ENCODE peak calls at places on chromosome 17, in four cellular contexts. E is mucosa of descending colon, Q is RWPE1, V is Calu3. O is an unnamed sample.

GRCh38 chr17:6666557-6666956 is 15.0 kb downstream of the C17orf100 start:
- DNase-seq in E (no peak), Q (no peak), V (no peak), O (no peak)

GRCh38 chr17:4834621-4835020 is 1.5 kb downstream of the MINK1 start:
- DNase-seq in E (peak), Q (no peak), V (peak), O (no peak)

GRCh38 chr17:51372345-51373004 is 112.1 kb downstream of the UTP18 start:
- DNase-seq in E (peak), Q (peak), V (peak), O (no peak)

GRCh38 chr17:65558683-65559311 is 2.7 kb downstream of the AXIN2 start:
- DNase-seq in E (peak), Q (no peak), V (no peak), O (no peak)

GRCh38 chr17:78358538-78359215 is 1.2 kb downstream of the SOCS3 start:
- DNase-seq in E (peak), Q (no peak), V (no peak), O (no peak)

GRCh38 chr17:77959926-77960521 is 1.5 kb downstream of the TNRC6C start:
- DNase-seq in E (peak), Q (peak), V (no peak), O (no peak)

GRCh38 chr17:60524463-60525346 is 1.3 kb downstream of the APPBP2 start:
- DNase-seq in E (no peak), Q (no peak), V (no peak), O (no peak)

GRCh38 chr17:65684631-65685030 is 123.2 kb upstream of the AXIN2 start:
- DNase-seq in E (no peak), Q (no peak), V (no peak), O (no peak)

GRCh38 chr17:83010323-83011200 is 68.8 kb upstream of the METRNL start:
- DNase-seq in E (no peak), Q (no peak), V (no peak), O (no peak)

GRCh38 chr17:41520821-41521521 is 2.3 kb upstream of the KRT15 start:
- DNase-seq in E (peak), Q (peak), V (peak), O (no peak)

GRCh38 chr17:20184977-20185619 is 175.9 kb downstream of the SPECC1 start:
- DNase-seq in E (no peak), Q (no peak), V (no peak), O (no peak)

GRCh38 chr17:43831633-43832032 is 1.3 kb downstream of the MPP3 start:
- DNase-seq in E (no peak), Q (no peak), V (no peak), O (no peak)

GRCh38 chr17:81233316-81233715 is 5.5 kb downstream of the TEPSIN start:
- DNase-seq in E (no peak), Q (no peak), V (no peak), O (no peak)

GRCh38 chr17:21678451-21679081 is 13.8 kb upstream of the KCNJ18 start:
- DNase-seq in E (peak), Q (no peak), V (no peak), O (no peak)

GRCh38 chr17:76000016-76000754 is 470 bp upstream of the CDK3 start:
- DNase-seq in E (peak), Q (no peak), V (peak), O (peak)

GRCh38 chr17:53749178-53749577 is 73.5 kb upstream of the KIF2B start:
- DNase-seq in E (no peak), Q (peak), V (peak), O (no peak)

GRCh38 chr17:44979426-44980273 is 11.5 kb upstream of the C1QL1 start:
- DNase-seq in E (peak), Q (no peak), V (no peak), O (no peak)

GRCh38 chr17:9241371-9241712 is 220.0 kb downstream of the NTN1 start:
- DNase-seq in E (peak), Q (no peak), V (no peak), O (no peak)

GRCh38 chr17:83199500-83200201 is 120.2 kb downstream of the METRNL start:
- DNase-seq in E (peak), Q (no peak), V (no peak), O (peak)

GRCh38 chr17:75765981-75766380 is 989 bp upstream of the GALK1 start:
- DNase-seq in E (no peak), Q (no peak), V (no peak), O (no peak)

GRCh38 chr17:54967621-54968258 is 714 bp downstream of the COX11 start:
- DNase-seq in E (peak), Q (peak), V (peak), O (no peak)

GRCh38 chr17:40025991-40026815 is 11.0 kb downstream of the CSF3 start:
- DNase-seq in E (no peak), Q (no peak), V (peak), O (no peak)

GRCh38 chr17:36001862-36002603 is 680 bp upstream of the CCL15 start:
- DNase-seq in E (peak), Q (no peak), V (peak), O (no peak)

GRCh38 chr17:13272296-13272695 is 254.5 kb upstream of the ELAC2 start:
- DNase-seq in E (no peak), Q (no peak), V (no peak), O (no peak)

GRCh38 chr17:38654411-38655398 is 20.1 kb downstream of the EPOP start:
- DNase-seq in E (no peak), Q (no peak), V (no peak), O (no peak)

GRCh38 chr17:76411247-76411646 is 26.8 kb downstream of the SPHK1 start:
- DNase-seq in E (no peak), Q (no peak), V (no peak), O (no peak)

GRCh38 chr17:2057714-2058520 is 3.0 kb downstream of the HIC1 start:
- DNase-seq in E (no peak), Q (no peak), V (no peak), O (no peak)

GRCh38 chr17:43917348-43918025 is 10.2 kb upstream of the MPP2 start:
- DNase-seq in E (peak), Q (no peak), V (no peak), O (no peak)

GRCh38 chr17:37747222-37747621 is 2.4 kb upstream of the HNF1B start:
- DNase-seq in E (no peak), Q (no peak), V (no peak), O (no peak)

GRCh38 chr17:40122944-40123810 is 1.4 kb downstream of the MSL1 start:
- DNase-seq in E (peak), Q (peak), V (peak), O (no peak)

GRCh38 chr17:8380049-8380448 is 2.9 kb downstream of the RPL26 start:
- DNase-seq in E (no peak), Q (no peak), V (no peak), O (no peak)

GRCh38 chr17:76997981-76998531 is 129.9 kb downstream of the MGAT5B start:
- DNase-seq in E (peak), Q (no peak), V (no peak), O (no peak)

GRCh38 chr17:66691644-66692500 is 143.0 kb upstream of the CACNG5 start:
- DNase-seq in E (peak), Q (no peak), V (no peak), O (no peak)

GRCh38 chr17:61414141-61414935 is 14.7 kb downstream of the TBX2 start:
- DNase-seq in E (no peak), Q (no peak), V (no peak), O (no peak)

DNA sequence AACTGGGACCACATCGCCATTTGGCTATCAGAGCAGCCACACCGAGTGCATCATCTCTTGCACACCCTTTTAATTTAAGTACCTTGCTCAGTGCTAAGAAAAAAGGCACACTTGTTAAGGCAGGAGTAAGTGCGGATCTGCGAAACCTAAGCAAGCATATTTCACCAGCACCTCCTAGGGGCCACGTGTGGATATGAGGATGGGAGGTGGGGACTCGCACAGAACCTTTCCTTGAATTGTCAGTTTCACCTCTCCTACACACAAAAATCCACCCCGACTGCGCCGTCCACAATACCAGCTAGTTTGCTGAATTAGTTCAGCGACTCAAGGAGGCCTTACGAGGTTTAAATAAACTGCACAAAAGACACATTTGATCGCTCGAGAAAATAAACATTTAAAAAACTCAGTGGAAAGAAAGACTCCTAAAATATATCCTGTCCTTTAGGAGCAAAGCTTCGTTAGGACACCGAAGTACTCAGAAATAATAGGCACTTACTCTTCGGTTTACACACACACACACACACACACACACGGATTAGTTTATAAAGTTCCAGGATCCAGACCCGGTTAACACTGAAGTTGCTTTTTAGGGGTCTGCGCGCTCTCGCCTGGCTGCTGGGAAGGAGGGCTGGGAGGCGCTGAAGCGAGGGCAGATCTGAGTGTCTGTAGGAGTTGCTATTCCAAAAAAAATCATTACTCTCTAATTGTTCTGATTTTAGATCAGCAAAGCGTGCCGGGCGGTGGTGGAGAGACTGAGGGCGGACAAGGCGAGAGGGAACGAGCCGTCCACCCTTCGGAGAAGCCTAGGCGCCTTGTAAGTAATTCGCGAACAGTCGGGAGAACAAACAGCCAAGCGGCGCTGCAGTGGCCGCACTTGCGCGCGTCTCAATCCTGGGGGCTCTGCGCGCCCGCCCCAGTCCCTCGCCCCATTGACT is 1.0 kb upstream of the KCNJ2 start:
- DNase-seq in E (peak), Q (no peak), V (peak), O (no peak)
- TF ChIP-seq CTCF in E (peak), Q (peak), V (no peak), O (no peak)

GRCh38 chr17:58092797-58093385 is 9.7 kb downstream of the DYNLL2 start:
- DNase-seq in E (no peak), Q (peak), V (no peak), O (no peak)

GRCh38 chr17:58097384-58098088 is 14.3 kb downstream of the DYNLL2 start:
- DNase-seq in E (no peak), Q (no peak), V (no peak), O (no peak)

GRCh38 chr17:58100506-58100905 is 17.3 kb downstream of the DYNLL2 start:
- DNase-seq in E (no peak), Q (no peak), V (no peak), O (no peak)

GRCh38 chr17:58094118-58094517 is 10.9 kb downstream of the DYNLL2 start:
- DNase-seq in E (no peak), Q (no peak), V (no peak), O (no peak)

GRCh38 chr17:58096892-58097291 is 13.7 kb downstream of the DYNLL2 start:
- DNase-seq in E (no peak), Q (no peak), V (no peak), O (no peak)
- TF ChIP-seq CTCF in E (no peak), Q (no peak), V (no peak), O (no peak)

DNA sequence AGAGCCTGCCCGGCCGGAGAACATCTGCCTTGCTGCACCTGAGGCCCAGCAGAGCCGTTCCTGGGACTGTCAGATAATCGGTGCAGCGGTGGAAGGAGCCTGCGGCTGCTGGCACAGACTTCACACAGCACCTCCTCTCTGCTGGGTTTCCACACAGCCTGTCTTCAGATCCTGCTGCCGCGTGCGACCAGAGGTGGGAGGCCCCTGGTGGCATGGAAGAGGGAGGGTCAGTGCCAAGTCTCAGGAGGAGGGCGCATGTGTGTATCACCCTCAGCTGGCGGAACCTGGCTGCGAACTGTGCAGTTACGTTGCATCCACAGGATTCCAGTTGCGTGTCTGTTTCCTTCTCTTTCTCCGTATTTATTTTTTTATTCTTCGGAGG is 3.3 kb downstream of the CDK5R1 start:
- DNase-seq in E (no peak), Q (no peak), V (no peak), O (no peak)
- TF ChIP-seq CTCF in E (no peak), Q (no peak), V (no peak), O (no peak)

GRCh38 chr17:28370035-28370743 is at the start of gene VTN:
- DNase-seq in E (no peak), Q (no peak), V (peak), O (no peak)

GRCh38 chr17:28372945-28373274 is 1.4 kb downstream of the SARM1 start:
- DNase-seq in E (no peak), Q (no peak), V (no peak), O (no peak)

GRCh38 chr17:28370744-28371103 is 617 bp upstream of the VTN start:
- DNase-seq in E (no peak), Q (no peak), V (no peak), O (no peak)

GRCh38 chr17:28371245-28372202 is at the start of gene SARM1:
- DNase-seq in E (peak), Q (peak), V (peak), O (peak)

DNA sequence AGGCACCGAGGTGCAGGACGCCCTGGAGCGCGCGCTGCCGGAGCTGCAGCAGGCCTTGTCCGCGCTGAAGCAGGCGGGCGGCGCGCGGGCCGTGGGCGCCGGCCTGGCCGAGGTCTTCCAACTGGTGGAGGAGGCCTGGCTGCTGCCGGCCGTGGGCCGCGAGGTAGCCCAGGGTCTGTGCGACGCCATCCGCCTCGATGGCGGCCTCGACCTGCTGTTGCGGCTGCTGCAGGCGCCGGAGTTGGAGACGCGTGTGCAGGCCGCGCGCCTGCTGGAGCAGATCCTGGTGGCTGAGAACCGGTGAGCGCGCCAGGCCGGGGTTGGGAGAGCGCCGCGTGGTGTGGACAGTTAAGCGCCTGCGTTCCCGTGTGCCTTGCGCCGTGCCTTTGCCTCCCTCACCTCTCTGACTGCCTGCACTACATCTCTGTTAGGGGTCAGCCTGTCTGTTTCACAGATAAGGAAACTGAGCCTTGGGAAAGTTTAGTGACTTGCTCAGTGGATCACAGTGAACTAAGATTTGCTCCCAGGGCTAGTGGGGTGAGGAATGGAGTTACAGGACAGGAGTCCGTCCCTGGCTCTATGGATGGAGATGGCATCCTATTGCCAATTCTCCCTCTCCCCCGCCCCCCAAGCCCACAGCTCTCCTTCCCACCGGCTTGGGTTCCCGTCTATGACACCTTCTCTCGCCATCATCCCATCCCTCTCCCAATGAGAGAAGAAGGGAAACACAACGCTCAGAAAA is 880 bp downstream of the SARM1 start:
- DNase-seq in E (no peak), Q (no peak), V (no peak), O (no peak)
- TF ChIP-seq CTCF in E (no peak), Q (no peak), V (no peak), O (no peak)

GRCh38 chr17:17993852-17994251 is 21.2 kb downstream of the DRC3 start:
- DNase-seq in E (no peak), Q (no peak), V (no peak), O (no peak)

GRCh38 chr17:17994770-17995169 is 22.1 kb downstream of the DRC3 start:
- DNase-seq in E (no peak), Q (no peak), V (no peak), O (no peak)

GRCh38 chr17:17993366-17993765 is 20.7 kb downstream of the DRC3 start:
- DNase-seq in E (no peak), Q (no peak), V (no peak), O (no peak)

GRCh38 chr17:17990282-17990681 is 17.6 kb downstream of the DRC3 start:
- DNase-seq in E (no peak), Q (no peak), V (peak), O (no peak)

GRCh38 chr17:17994271-17994670 is 21.6 kb downstream of the DRC3 start:
- DNase-seq in E (no peak), Q (no peak), V (no peak), O (no peak)
- TF ChIP-seq CTCF in E (no peak), Q (no peak), V (no peak), O (no peak)